ENCODE peak calls at places on chromosome 13, in nine cellular contexts. L is AG04449; Z is stimulated activated CD4-positive, alpha-beta T cell treated with anti-CD3 and anti-CD28 coated beads, Interleukin-12 subunit alpha, Interleukin-12 subunit beta, amount 100 ng/mL, for 48 hours; Q is transverse colon; R is AG09319; C is globus pallidus; K is anterior cingulate cortex; U is HT1080; J is mucosa of gallbladder. G is an unnamed sample.

GRCh38 chr13:30744056-30744684 is 8.8 kb downstream of the ALOX5AP start:
- DNase-seq in L (no peak), Z (peak), Q (peak), R (no peak), C (no peak), K (no peak), U (peak), J (peak), G (peak)

GRCh38 chr13:20118268-20119140 is 42.3 kb downstream of the GJA3 start:
- DNase-seq in L (no peak), Z (no peak), Q (peak), R (no peak), C (peak), K (peak), U (no peak), J (peak), G (no peak)

GRCh38 chr13:43879323-43880181 is at the start of the genes CCDC122 and LACC1:
- DNase-seq in L (no peak), Z (peak), Q (peak), R (peak), C (peak), K (peak), U (peak), J (peak), G (peak)

GRCh38 chr13:101489635-101490034 is 37.2 kb downstream of the ITGBL1 start:
- DNase-seq in L (no peak), Z (no peak), Q (no peak), R (no peak), C (no peak), K (no peak), U (no peak), J (no peak), G (no peak)

GRCh38 chr13:41835871-41836270 is 125.0 kb downstream of the VWA8 start:
- DNase-seq in L (peak), Z (no peak), Q (no peak), R (peak), C (no peak), K (no peak), U (no peak), J (no peak), G (no peak)

GRCh38 chr13:39417131-39417530 is 185.9 kb downstream of the LHFPL6 start:
- DNase-seq in L (no peak), Z (no peak), Q (no peak), R (no peak), C (peak), K (no peak), U (no peak), J (no peak), G (peak)

GRCh38 chr13:20401958-20402856 is 123.5 kb downstream of the CRYL1 start:
- DNase-seq in L (peak), Z (no peak), Q (no peak), R (no peak), C (no peak), K (no peak), U (peak), J (no peak), G (no peak)

GRCh38 chr13:23381877-23382276 is 51.6 kb downstream of the SACS start:
- DNase-seq in L (no peak), Z (no peak), Q (no peak), R (no peak), C (peak), K (no peak), U (no peak), J (no peak), G (no peak)

GRCh38 chr13:48043789-48044503 is 6.4 kb downstream of the NUDT15 start:
- DNase-seq in L (peak), Z (no peak), Q (no peak), R (no peak), C (no peak), K (no peak), U (peak), J (no peak), G (no peak)

GRCh38 chr13:41763772-41764171 is 197.1 kb downstream of the VWA8 start:
- DNase-seq in L (no peak), Z (no peak), Q (no peak), R (no peak), C (no peak), K (no peak), U (no peak), J (no peak), G (no peak)